ENCODE peak calls at places on chromosomes 4 and X, in ten cellular contexts. H is fibroblast of pulmonary artery; I is iris pigment epithelial cell; G is HEK293T; O is choroid plexus epithelial cell; N is COLO829; D is cardiac fibroblast; P is retina; V is H7; J is stimulated activated effector memory CD8-positive, alpha-beta T cell treated with anti-CD3 and anti-CD28 coated beads, Interleukin-12 subunit alpha, Interleukin-12 subunit beta, amount 100 ng/mL, for 72 hours. A is an unnamed sample.
A peak's percentile ranks its signal among the peaks of the same experiment; 100 is the strongest.

GRCh38 chr4:188042191-188042590 is 46.6 kb downstream of the ZFP42 start:
- DNase-seq in D (no peak), O (no peak), J (no peak), P (no peak), N (no peak), G (no peak), I (no peak), H (no peak), V (peak; percentile 39), A (no peak)

GRCh38 chrX:13094780-13095425 is 50.5 kb upstream of the FAM9C start:
- DNase-seq in H (peak; percentile 31), D (peak; percentile 66), G (no peak), O (peak; percentile 67), V (peak; percentile 14), P (no peak), N (no peak), I (no peak), J (no peak), A (no peak)

GRCh38 chrX:8815460-8816065 is 14.4 kb upstream of the FAM9A start:
- DNase-seq in V (peak; percentile 68), G (peak; percentile 48), H (peak; percentile 53), D (peak; percentile 49), P (peak; percentile 43), J (peak; percentile 3), O (peak; percentile 55), N (peak; percentile 46), I (peak; percentile 40), A (peak; percentile 56)

GRCh38 chr4:123170843-123171242 is 225.8 kb upstream of the SPRY1 start:
- DNase-seq in G (no peak), J (no peak), I (peak; percentile 11), V (no peak), D (no peak), N (no peak), H (peak; percentile 10), P (no peak), O (no peak), A (no peak)

GRCh38 chrX:24380273-24381036 is 20.0 kb downstream of the SUPT20HL1 start:
- DNase-seq in H (no peak), D (peak; percentile 29), I (no peak), N (no peak), J (no peak), V (no peak), P (no peak), G (no peak), O (peak; percentile 9), A (no peak)

GRCh38 chrX:10628906-10629305 is 8.5 kb upstream of the MID1 start:
- DNase-seq in N (no peak), O (peak; percentile 33), I (no peak), P (no peak), G (no peak), D (no peak), H (no peak), J (no peak), V (no peak), A (peak; percentile 95)

GRCh38 chr4:105145913-105146285 is 777 bp upstream of the TET2 start:
- DNase-seq in H (no peak), D (no peak), P (no peak), V (no peak), N (no peak), J (peak; percentile 20), O (no peak), G (peak; percentile 10), I (no peak), A (no peak)

GRCh38 chr4:175435437-175435836 is 376.6 kb downstream of the GPM6A start:
- DNase-seq in H (peak; percentile 34), O (no peak), D (no peak), I (peak; percentile 34), V (no peak), N (no peak), P (peak; percentile 19), G (no peak), J (no peak), A (peak; percentile 88)

GRCh38 chr4:98657531-98658286 is 702 bp downstream of the TSPAN5 start:
- DNase-seq in G (peak; percentile 65), V (peak; percentile 73), I (peak; percentile 70), O (peak; percentile 66), P (peak; percentile 89), H (peak; percentile 77), D (peak; percentile 73), J (peak; percentile 23), N (no peak), A (peak; percentile 81)

GRCh38 chrX:132169554-132169953 is 41.7 kb upstream of the FRMD7 start:
- DNase-seq in D (no peak), H (no peak), V (no peak), O (no peak), N (no peak), G (no peak), J (no peak), I (no peak), P (no peak), A (no peak)

GRCh38 chr4:80197601-80198444 is 520 bp downstream of the PRDM8 start:
- DNase-seq in H (peak; percentile 10), N (no peak), J (no peak), P (peak; percentile 87), D (no peak), G (peak; percentile 40), I (no peak), O (no peak), V (peak; percentile 79), A (peak; percentile 31)

GRCh38 chr4:7816771-7817170 is 122.9 kb downstream of the AFAP1 start:
- DNase-seq in H (no peak), G (no peak), P (no peak), O (no peak), D (no peak), I (no peak), V (no peak), J (no peak), N (no peak), A (no peak)

A was measured in M059J.